ENCODE peak calls at places on chromosomes 2 and 18, in four cellular contexts. P is keratinocyte, W is fibroblast of lung, X is thoracic aorta. Y is an unnamed sample. For H3K27me3, the result is how much of the 10 kb centered on the place peaks cover.

GRCh38 chr2:56522605-56523089 is 338.9 kb downstream of the CCDC85A start:
- DNase-seq in P (no peak), W (peak), X (no peak), Y (no peak)

GRCh38 chr18:54222922-54223567 is 1.4 kb downstream of the MBD2 start:
- DNase-seq in P (no peak), W (no peak), X (no peak), Y (peak)

GRCh38 chr2:10934308-10934978 is 22.7 kb downstream of the KCNF1 start:
- DNase-seq in P (no peak), W (no peak), X (no peak), Y (no peak)

GRCh38 chr2:205323929-205324328 is 358.4 kb upstream of the NRP2 start:
- DNase-seq in P (no peak), W (no peak), X (no peak), Y (no peak)

GRCh38 chr2:44715671-44716077 is 225.8 kb upstream of the SIX3 start:
- DNase-seq in P (no peak), W (peak), X (no peak), Y (no peak)

GRCh38 chr2:212711851-212712250 is 173.2 kb upstream of the ERBB4 start:
- DNase-seq in P (peak), W (peak), X (no peak), Y (no peak)

GRCh38 chr2:213152065-213152794 is 818 bp upstream of the IKZF2 start:
- DNase-seq in P (no peak), W (peak), X (peak), Y (peak)

GRCh38 chr2:10964076-10964812 is 52.5 kb downstream of the KCNF1 start:
- DNase-seq in P (no peak), W (no peak), X (no peak), Y (no peak)

GRCh38 chr2:120470041-120470716 is 124.2 kb downstream of the INHBB start:
- DNase-seq in P (peak), W (peak), X (peak), Y (no peak)

GRCh38 chr2:37377187-37377532 is 32.7 kb downstream of the QPCT start:
- DNase-seq in P (no peak), W (peak), X (no peak), Y (no peak)

GRCh38 chr18:35707674-35708073 is 126.1 kb downstream of the GALNT1 start:
- DNase-seq in P (no peak), W (peak), X (no peak), Y (no peak)

GRCh38 chr2:24918326-24919099 is 1.5 kb downstream of the ADCY3 start:
- DNase-seq in P (no peak), W (no peak), X (no peak), Y (no peak)

GRCh38 chr2:98295721-98296414 is 50.4 kb upstream of the CNGA3 start:
- DNase-seq in P (no peak), W (no peak), X (no peak), Y (no peak)

GRCh38 chr2:155377931-155378444 is 679.5 kb downstream of the KCNJ3 start:
- DNase-seq in P (no peak), W (peak), X (no peak), Y (no peak)

GRCh38 chr2:234292205-234292954 is 204.5 kb downstream of the ARL4C start:
- DNase-seq in P (no peak), W (peak), X (no peak), Y (peak)

GRCh38 chr2:20991031-20991430 is 52.8 kb downstream of the APOB start:
- DNase-seq in P (no peak), W (no peak), X (no peak), Y (no peak)

GRCh38 chr18:21330122-21330701 is 88.2 kb downstream of the GREB1L start:
- DNase-seq in P (peak), W (peak), X (no peak), Y (no peak)

GRCh38 chr2:99689135-99689742 is 199.4 kb upstream of the REV1 start:
- DNase-seq in P (no peak), W (no peak), X (no peak), Y (no peak)

GRCh38 chr2:11427224-11427623 is 38.7 kb downstream of the E2F6 start:
- DNase-seq in P (no peak), W (no peak), X (no peak), Y (no peak)

GRCh38 chr2:203814661-203815540 is 52.7 kb upstream of the CTLA4 start:
- DNase-seq in P (peak), W (peak), X (no peak), Y (peak)

GRCh38 chr2:174227748-174228147 is 20.6 kb downstream of the OLA1 start:
- DNase-seq in P (no peak), W (no peak), X (no peak), Y (no peak)
- H3K27ac ChIP-seq in P (no peak), W (no peak), X (no peak), Y (no peak)

GRCh38 chr2:216369821-216370220 is 2.5 kb downstream of the MARCHF4 start:
- DNase-seq in P (no peak), W (no peak), X (no peak), Y (no peak)
- H3K27me3 ChIP-seq in P (under half), W (under half), X (under half), Y (half or more)

DNA sequence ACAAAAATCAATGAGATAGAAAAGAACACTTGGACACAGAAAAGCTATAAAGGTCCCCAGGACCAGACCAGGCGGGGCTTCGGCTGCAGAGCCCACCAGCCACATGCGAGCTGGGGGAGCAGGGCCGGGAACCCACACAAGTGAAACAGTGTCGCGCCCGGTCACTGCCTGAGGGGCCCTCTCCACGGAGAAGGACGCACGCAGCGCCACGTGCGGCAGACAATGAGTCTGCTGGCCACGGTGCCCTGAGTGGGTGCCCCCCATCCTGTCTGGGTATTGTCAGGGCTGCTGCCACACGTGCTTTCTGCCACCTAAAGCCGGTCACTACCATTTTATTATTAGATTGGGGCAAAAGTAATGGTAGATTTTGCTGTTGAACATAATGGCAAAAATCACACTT is 207.9 kb upstream of the HDAC4 start:
- DNase-seq in P (no peak), W (no peak), X (no peak), Y (no peak)
- H3K27ac ChIP-seq in P (no peak), W (no peak), X (no peak), Y (no peak)

GRCh38 chr2:240651185-240651584 is 25.9 kb downstream of the GPR35 start:
- DNase-seq in P (no peak), W (no peak), X (no peak), Y (no peak)
- H3K27me3 ChIP-seq in P (under half), W (under half), X (under half), Y (under half)

Y was measured in CD4-positive, alpha-beta T cell.